ENCODE peak calls at places on chromosomes 13 and 19, in eight cellular contexts. V is tibial artery, K is H1, T is tibial nerve, E is fibroblast of lung, Z is lung, U is ovary, D is thoracic aorta. S is an unnamed sample.

GRCh38 chr19:47049307-47049700 is 880 bp upstream of the TMEM160 start:
- DNase-seq in V (no peak), K (no peak), T (no peak), E (peak; percentile 74), Z (no peak), U (no peak), D (no peak), S (no peak)

GRCh38 chr19:9883764-9884163 is 48.6 kb downstream of the PIN1 start:
- DNase-seq in V (no peak), K (no peak), T (no peak), E (no peak), Z (no peak), U (no peak), D (no peak), S (no peak)

GRCh38 chr19:56927791-56928207 is 87.3 kb upstream of the PEG3 start:
- DNase-seq in V (no peak), K (no peak), T (no peak), E (no peak), Z (no peak), U (no peak), D (no peak), S (no peak)

GRCh38 chr13:102999498-102999897 is 66.7 kb downstream of the SLC10A2 start:
- DNase-seq in V (no peak), K (no peak), T (no peak), E (no peak), Z (no peak), U (no peak), D (no peak), S (no peak)

GRCh38 chr19:49073514-49074378 is 1.2 kb upstream of the KCNA7 start:
- DNase-seq in V (no peak), K (peak; percentile 60), T (no peak), E (no peak), Z (no peak), U (no peak), D (no peak), S (no peak)

GRCh38 chr13:51618626-51619025 is 34.4 kb downstream of the WDFY2 start:
- DNase-seq in V (no peak), K (no peak), T (no peak), E (no peak), Z (no peak), U (no peak), D (no peak), S (no peak)

GRCh38 chr19:16882146-16882545 is 6.7 kb upstream of the F2RL3 start:
- DNase-seq in V (no peak), K (no peak), T (no peak), E (no peak), Z (no peak), U (no peak), D (no peak), S (no peak)

GRCh38 chr13:68927387-68928026 is 1180.1 kb upstream of the ATXN8OS start:
- DNase-seq in V (no peak), K (no peak), T (no peak), E (peak; percentile 25), Z (no peak), U (no peak), D (no peak), S (no peak)

GRCh38 chr13:32476021-32476731 is 48.2 kb upstream of the N4BP2L1 start:
- DNase-seq in V (no peak), K (no peak), T (no peak), E (no peak), Z (no peak), U (no peak), D (no peak), S (no peak)

GRCh38 chr13:100230813-100231575 is 142.1 kb downstream of the PCCA start:
- DNase-seq in V (no peak), K (no peak), T (no peak), E (no peak), Z (no peak), U (no peak), D (no peak), S (no peak)

GRCh38 chr19:38744298-38744681 is at the start of gene CAPN12:
- DNase-seq in V (no peak), K (no peak), T (no peak), E (no peak), Z (no peak), U (no peak), D (no peak), S (no peak)

GRCh38 chr13:49586717-49587116 is 1.4 kb upstream of the RCBTB1 start:
- DNase-seq in V (no peak), K (no peak), T (no peak), E (no peak), Z (no peak), U (no peak), D (no peak), S (no peak)

GRCh38 chr13:22227895-22228294 is 557.0 kb downstream of the FGF9 start:
- DNase-seq in V (no peak), K (no peak), T (no peak), E (no peak), Z (no peak), U (no peak), D (no peak), S (no peak)

GRCh38 chr19:1860821-1861598 is 2.4 kb downstream of the KLF16 start:
- DNase-seq in V (no peak), K (no peak), T (no peak), E (no peak), Z (no peak), U (peak; percentile 64), D (no peak), S (no peak)

DNA sequence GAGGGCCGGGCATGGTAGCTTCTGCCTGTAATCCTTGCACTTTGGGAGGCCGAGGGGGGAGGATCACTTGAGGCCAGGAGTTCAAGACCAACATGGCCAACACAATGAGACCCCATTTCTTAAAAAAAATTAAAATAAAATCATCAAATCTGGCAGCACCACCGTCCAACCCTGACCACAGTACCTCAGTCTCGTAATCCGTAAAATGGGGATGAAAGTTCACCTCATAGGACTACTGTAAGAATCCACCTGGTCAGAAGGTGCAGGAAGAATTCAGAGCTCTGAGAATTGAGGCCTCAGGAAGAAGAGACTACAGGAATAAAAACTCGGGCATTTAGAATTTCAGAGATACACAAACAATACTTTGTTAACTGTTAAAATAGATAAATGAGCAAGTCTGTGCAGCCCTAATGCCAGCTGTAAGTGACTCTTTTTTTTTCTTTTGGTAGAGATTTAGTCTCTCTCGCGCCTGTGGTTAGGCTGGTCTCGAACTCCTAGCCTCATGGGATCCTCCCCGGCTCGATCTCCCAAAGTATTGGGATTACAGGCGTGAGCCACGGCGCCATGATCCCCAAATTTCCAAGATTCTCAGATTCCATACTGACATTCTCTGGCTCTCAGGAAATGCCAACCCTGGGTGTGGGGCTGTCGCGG is 2.9 kb downstream of the PPP1R13L start:
- DNase-seq in V (no peak), K (no peak), T (no peak), E (no peak), Z (no peak), U (no peak), D (no peak), S (no peak)
- H3K4me3 ChIP-seq in V (peak overlapping the region; percentile 27), K (no peak overlapping the region), T (no peak overlapping the region), E (no peak overlapping the region), Z (no peak overlapping the region), U (no peak overlapping the region), D (no peak overlapping the region), S (peak overlapping the region; percentile 25)

DNA sequence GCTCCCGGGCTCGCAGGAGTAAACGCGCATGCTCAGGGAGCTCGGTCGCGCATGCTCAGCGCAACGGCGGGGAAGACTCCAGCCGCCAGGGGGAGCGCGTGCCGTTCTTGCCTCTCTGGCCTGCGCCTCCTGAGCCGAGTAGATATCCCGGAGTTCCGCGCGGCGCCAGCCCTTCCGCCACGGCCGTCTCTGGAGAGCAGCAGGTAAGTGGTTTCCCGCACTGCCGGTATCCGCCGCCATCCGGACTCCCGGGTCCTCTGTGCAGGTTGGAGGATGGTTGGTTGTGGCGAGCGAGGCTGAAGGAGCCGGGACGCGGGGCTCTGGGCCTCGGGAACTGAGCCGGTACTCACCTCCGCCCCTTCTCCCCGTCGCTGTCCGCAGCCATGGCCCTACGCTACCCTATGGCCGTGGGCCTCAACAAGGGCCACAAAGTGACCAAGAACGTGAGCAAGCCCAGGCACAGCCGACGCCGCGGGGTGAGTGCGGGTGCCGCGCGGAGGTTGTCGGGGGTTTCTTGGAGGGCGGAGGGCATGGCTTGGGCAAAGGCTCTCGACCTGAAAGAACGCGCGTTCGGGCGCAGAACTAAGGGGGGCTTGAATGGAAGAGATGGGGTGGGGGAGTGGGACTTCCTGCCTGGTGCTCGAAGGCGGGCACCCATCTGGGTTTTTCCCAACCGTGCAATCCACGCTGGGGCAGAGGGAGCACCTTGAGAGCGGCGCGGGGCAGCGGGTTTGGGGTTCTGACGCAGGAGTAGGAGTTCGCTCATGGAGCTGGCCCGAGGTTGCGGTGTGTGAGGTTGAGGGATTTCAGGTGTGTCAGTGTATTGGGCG is at the start of gene RPL36:
- DNase-seq in V (peak; percentile 96), K (peak; percentile 100), T (peak; percentile 95), E (peak; percentile 90), Z (peak; percentile 97), U (peak; percentile 100), D (peak; percentile 74), S (peak; percentile 99)
- H3K27ac ChIP-seq in V (peak within 1 kb of the TSS; percentile 86), K (peak within 1 kb of the TSS; percentile 89), T (peak within 1 kb of the TSS; percentile 79), E (peak within 1 kb of the TSS; percentile 91), Z (peak within 1 kb of the TSS; percentile 97), U (peak within 1 kb of the TSS; percentile 51), D (peak within 1 kb of the TSS; percentile 86), S (peak within 1 kb of the TSS; percentile 88)

DNA sequence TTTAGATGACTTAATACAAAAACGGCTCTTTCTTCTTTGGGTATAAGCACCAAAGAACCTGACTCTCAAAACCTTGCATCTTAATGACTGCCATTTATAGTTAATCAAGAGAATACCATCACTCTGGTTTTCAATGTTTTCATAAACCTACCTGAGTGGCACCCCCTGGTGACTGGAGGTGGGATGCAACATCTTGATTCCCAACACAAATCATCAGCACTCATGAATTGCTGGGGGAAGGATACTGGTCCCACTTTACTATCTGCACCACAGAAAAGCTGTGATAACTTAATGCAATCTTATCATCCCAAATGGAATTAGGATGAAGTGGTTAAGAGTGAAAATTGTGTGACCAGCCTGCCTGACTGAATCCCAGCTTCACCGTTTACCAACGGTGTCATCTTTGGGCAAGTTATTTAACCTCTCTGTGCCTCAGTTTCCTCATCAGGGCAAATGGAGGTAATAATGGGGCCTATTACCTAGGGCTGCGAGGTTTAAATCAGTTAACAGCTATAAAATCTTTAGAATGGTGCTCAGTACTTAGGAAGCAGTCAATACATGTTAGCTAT is 366.4 kb downstream of the KLF12 start:
- DNase-seq in V (no peak), K (no peak), T (no peak), E (no peak), Z (no peak), U (no peak), D (no peak), S (no peak)
- TF ChIP-seq CTCF in V (no peak), K (peak; percentile 25), T (no peak), E (peak; percentile 30), Z (no peak), U (no peak), D (peak; percentile 16), S (peak; percentile 14)

DNA sequence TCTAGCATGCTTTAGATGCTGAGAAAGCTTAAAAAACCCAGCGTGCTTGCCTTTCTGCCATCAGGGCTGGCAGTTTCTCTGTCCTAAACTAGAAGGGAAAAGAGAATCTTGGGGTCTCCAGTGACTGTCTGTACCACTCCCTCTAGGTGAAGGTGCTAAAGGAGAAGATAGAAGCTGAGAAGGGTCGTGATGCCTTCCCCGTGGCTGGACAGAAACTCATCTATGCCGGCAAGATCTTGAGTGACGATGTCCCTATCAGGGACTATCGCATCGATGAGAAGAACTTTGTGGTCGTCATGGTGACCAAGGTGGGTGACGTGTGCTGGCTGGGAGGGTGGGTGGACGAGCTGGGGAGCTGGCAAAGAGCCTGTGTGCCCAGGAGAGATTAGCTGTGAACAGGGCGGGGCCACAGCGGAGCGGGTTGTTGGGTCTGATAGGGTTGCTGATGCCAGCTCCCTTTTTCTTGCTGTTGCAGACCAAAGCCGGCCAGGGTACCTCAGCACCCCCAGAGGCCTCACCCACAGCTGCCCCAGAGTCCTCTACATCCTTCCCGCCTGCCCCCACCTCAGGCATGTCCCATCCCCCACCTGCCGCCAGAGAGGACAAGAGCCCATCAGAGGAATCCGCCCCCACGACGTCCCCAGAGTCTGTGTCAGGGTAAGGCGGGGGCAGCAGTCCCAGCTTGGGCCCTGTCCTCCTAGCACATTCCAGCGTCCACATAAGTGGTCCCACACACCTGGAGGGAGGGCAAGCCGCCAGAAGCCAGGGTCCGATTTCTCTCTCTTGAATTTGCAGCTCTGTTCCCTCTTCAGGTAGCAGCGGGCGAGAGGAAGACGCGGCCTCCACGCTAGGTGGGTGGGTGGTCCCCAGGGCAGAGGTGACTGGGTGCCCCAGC is 2.3 kb downstream of the RAD23A start:
- DNase-seq in V (no peak), K (no peak), T (no peak), E (no peak), Z (no peak), U (peak; percentile 58), D (no peak), S (no peak)
- H3K4me3 ChIP-seq in V (no peak overlapping the region), K (no peak overlapping the region), T (no peak overlapping the region), E (no peak overlapping the region), Z (no peak overlapping the region), U (no peak overlapping the region), D (no peak overlapping the region), S (no peak overlapping the region)

S was measured in ascending aorta.